ENCODE peak calls at places on chromosomes 13 and 19, in ten cellular contexts. Q is epithelial cell of esophagus, E is putamen, N is G401, T is T-helper 1 cell, B is mammary epithelial cell, R is germinal center, G is skeletal muscle cell, L is NCI-H526, Y is neural crest cell. O is an unnamed sample.

GRCh38 chr19:3136684-3137055 is 837 bp downstream of the GNA15 start:
- DNase-seq in G (no peak), L (no peak), E (no peak), Y (no peak), Q (peak; percentile 95), T (no peak), R (no peak), N (no peak), B (peak; percentile 85), O (no peak)

GRCh38 chr13:95098916-95099315 is 202.3 kb downstream of the ABCC4 start:
- DNase-seq in N (no peak), E (no peak), G (no peak), B (no peak), R (no peak), L (no peak), Q (peak; percentile 61), Y (no peak), T (no peak), O (no peak)

GRCh38 chr13:34578471-34578870 is 363.6 kb upstream of the NBEA start:
- DNase-seq in N (no peak), R (no peak), G (no peak), E (no peak), L (no peak), Q (peak; percentile 88), B (peak; percentile 82), Y (no peak), T (no peak), O (no peak)

GRCh38 chr13:109818891-109819290 is 32.5 kb upstream of the IRS2 start:
- DNase-seq in L (peak; percentile 47), Y (no peak), Q (peak; percentile 48), R (no peak), G (no peak), B (no peak), N (no peak), T (no peak), E (no peak), O (no peak)

GRCh38 chr13:25988655-25989054 is 63.2 kb downstream of the SHISA2 start:
- DNase-seq in Y (no peak), T (no peak), B (no peak), Q (no peak), N (no peak), G (no peak), R (no peak), L (no peak), E (no peak), O (no peak)

GRCh38 chr19:2289714-2290435 is 7.9 kb upstream of the PEAK3 start:
- DNase-seq in T (peak; percentile 84), R (peak; percentile 78), L (no peak), N (no peak), Q (peak; percentile 43), G (no peak), B (peak; percentile 24), Y (no peak), E (no peak), O (no peak)

GRCh38 chr13:77878186-77878585 is 40.4 kb downstream of the EDNRB start:
- DNase-seq in G (no peak), L (no peak), Y (no peak), B (no peak), R (no peak), N (no peak), Q (no peak), T (no peak), E (no peak), O (no peak)

GRCh38 chr13:93235258-93236015 is 8.8 kb downstream of the GPC6 start:
- DNase-seq in N (no peak), T (no peak), R (no peak), Y (no peak), Q (peak; percentile 34), L (no peak), B (no peak), E (no peak), G (no peak), O (no peak)

GRCh38 chr13:39306639-39307589 is 268.7 kb downstream of the NHLRC3 start:
- DNase-seq in R (no peak), L (peak; percentile 92), G (no peak), T (peak; percentile 16), N (no peak), B (no peak), Y (no peak), E (no peak), Q (no peak), O (no peak)

GRCh38 chr13:96836733-96837132 is 157.5 kb downstream of the OXGR1 start:
- DNase-seq in T (no peak), Y (no peak), B (no peak), L (no peak), Q (no peak), G (no peak), N (no peak), E (no peak), R (no peak), O (no peak)

GRCh38 chr13:50873481-50873880 is 30.0 kb upstream of the DLEU7 start:
- DNase-seq in T (no peak), Q (peak; percentile 8), G (no peak), N (no peak), E (no peak), L (no peak), R (no peak), Y (no peak), B (no peak), O (no peak)

GRCh38 chr13:32415019-32415418 is 12.9 kb downstream of the N4BP2L1 start:
- DNase-seq in Q (peak; percentile 30), Y (no peak), N (no peak), L (no peak), B (no peak), G (no peak), T (peak; percentile 22), E (no peak), R (peak; percentile 8), O (no peak)

GRCh38 chr19:41233748-41234240 is 14.8 kb downstream of the AXL start:
- DNase-seq in N (no peak), T (no peak), Y (no peak), G (no peak), L (no peak), Q (no peak), E (peak; percentile 42), R (no peak), B (no peak), O (no peak)

GRCh38 chr19:1046836-1047695 is 7.2 kb downstream of the ABCA7 start:
- DNase-seq in B (no peak), R (no peak), G (no peak), T (no peak), N (no peak), Q (no peak), Y (no peak), E (no peak), L (no peak), O (no peak)

GRCh38 chr13:32650705-32651311 is 64.6 kb downstream of the PDS5B start:
- DNase-seq in N (peak; percentile 68), T (peak; percentile 74), Y (peak; percentile 42), E (peak; percentile 61), G (peak; percentile 51), B (peak; percentile 53), L (peak; percentile 54), R (peak; percentile 41), Q (peak; percentile 77), O (peak; percentile 23)

GRCh38 chr19:3404324-3405260 is 38.2 kb downstream of the NFIC start:
- DNase-seq in G (peak; percentile 66), Q (peak; percentile 69), E (peak; percentile 89), Y (no peak), T (no peak), R (no peak), B (no peak), N (no peak), L (no peak), O (no peak)

GRCh38 chr19:50921391-50922315 is 10.5 kb upstream of the KLK4 start:
- DNase-seq in R (no peak), L (no peak), G (no peak), T (no peak), N (no peak), Q (no peak), B (no peak), Y (no peak), E (no peak), O (no peak)

GRCh38 chr19:18646535-18647370 is 9.9 kb downstream of the KLHL26 start:
- DNase-seq in T (no peak), B (no peak), Y (no peak), R (no peak), L (no peak), E (no peak), G (no peak), Q (no peak), N (no peak), O (no peak)

GRCh38 chr19:3443840-3444694 is 36.3 kb downstream of the SMIM24 start:
- DNase-seq in G (no peak), L (no peak), Q (no peak), N (peak; percentile 93), Y (peak; percentile 78), B (no peak), T (no peak), R (no peak), E (no peak), O (no peak)

GRCh38 chr13:113996912-113997745 is 23.3 kb upstream of the C13orf46 start:
- DNase-seq in Y (no peak), Q (no peak), B (no peak), G (no peak), R (no peak), L (no peak), E (no peak), T (no peak), N (no peak), O (no peak)

GRCh38 chr19:17555929-17556813 is 722 bp downstream of the COLGALT1 start:
- DNase-seq in R (no peak), Y (peak; percentile 26), B (peak; percentile 30), N (peak; percentile 62), G (no peak), Q (peak; percentile 22), L (no peak), E (peak; percentile 47), T (peak; percentile 25), O (peak; percentile 12)

GRCh38 chr19:33329060-33329459 is 26.7 kb upstream of the CEBPA start:
- DNase-seq in T (no peak), Q (no peak), G (no peak), Y (no peak), L (no peak), R (no peak), N (no peak), B (no peak), E (no peak), O (no peak)

GRCh38 chr13:35470671-35471465 is 5.6 kb downstream of the MAB21L1 start:
- DNase-seq in R (no peak), L (no peak), B (no peak), T (no peak), Y (peak; percentile 47), Q (peak; percentile 8), N (peak; percentile 85), E (no peak), G (no peak), O (no peak)

GRCh38 chr13:51502206-51502651 is 49.4 kb upstream of the INTS6 start:
- DNase-seq in T (peak; percentile 65), G (no peak), R (no peak), L (no peak), Y (no peak), E (no peak), N (no peak), Q (peak; percentile 84), B (peak; percentile 75), O (no peak)

GRCh38 chr19:16977306-16977705 is 49.3 kb downstream of the CPAMD8 start:
- DNase-seq in E (no peak), Q (no peak), L (no peak), B (no peak), G (no peak), Y (no peak), T (no peak), N (no peak), R (no peak), O (no peak)

GRCh38 chr19:51251453-51251790 is 542 bp downstream of the SIGLECL1 start:
- DNase-seq in N (no peak), L (no peak), E (no peak), Q (no peak), B (no peak), T (peak; percentile 28), R (no peak), Y (no peak), G (no peak), O (no peak)

GRCh38 chr19:3176715-3177501 is 1.7 kb upstream of the S1PR4 start:
- DNase-seq in T (peak; percentile 84), N (no peak), Y (no peak), E (no peak), R (no peak), B (peak; percentile 94), Q (peak; percentile 95), G (no peak), L (no peak), O (peak; percentile 59)

GRCh38 chr13:113584870-113585671 is 518 bp downstream of the TFDP1 start:
- DNase-seq in R (peak; percentile 53), Q (no peak), Y (no peak), G (no peak), L (no peak), B (peak; percentile 21), T (peak; percentile 17), N (no peak), E (no peak), O (no peak)